ENCODE peak calls at places on chromosomes 4 and X, in six cellular contexts. X is GM23338, L is left ventricle myocardium inferior, A is SK-N-SH, J is right lobe of liver, I is colonic mucosa. O is an unnamed sample.

GRCh38 chrX:39605866-39606265 is 491.9 kb downstream of the BCOR start:
- DNase-seq in X (no peak), L (no peak), A (no peak), J (no peak), I (no peak), O (no peak)

GRCh38 chr4:183908284-183908683 is 3.2 kb downstream of the STOX2 start:
- DNase-seq in X (no peak), L (no peak), A (no peak), J (no peak), I (no peak), O (no peak)

GRCh38 chr4:151324449-151325319 is 721 bp downstream of the SH3D19 start:
- DNase-seq in X (peak; percentile 73), L (peak; percentile 29), A (peak; percentile 64), J (peak; percentile 94), I (peak; percentile 82), O (peak; percentile 17)

GRCh38 chr4:53183754-53184153 is 182.1 kb downstream of the SCFD2 start:
- DNase-seq in X (no peak), L (no peak), A (no peak), J (no peak), I (no peak), O (no peak)

GRCh38 chrX:97446298-97446882 is 562.7 kb downstream of the RPA4 start:
- DNase-seq in X (peak; percentile 20), L (no peak), A (peak; percentile 4), J (no peak), I (no peak), O (no peak)

GRCh38 chr4:75895744-75896314 is 6.4 kb downstream of the PPEF2 start:
- DNase-seq in X (peak; percentile 74), L (no peak), A (peak; percentile 50), J (no peak), I (peak; percentile 27), O (no peak)

GRCh38 chr4:531721-532565 is 32.9 kb downstream of the PIGG start:
- DNase-seq in X (no peak), L (no peak), A (no peak), J (no peak), I (no peak), O (no peak)

GRCh38 chr4:23889814-23890269 is at the start of gene PPARGC1A:
- DNase-seq in X (peak; percentile 27), L (peak; percentile 47), A (peak; percentile 11), J (peak; percentile 86), I (peak; percentile 87), O (no peak)

GRCh38 chr4:158255727-158256324 is 45.5 kb downstream of the TMEM144 start:
- DNase-seq in X (peak; percentile 64), L (no peak), A (peak; percentile 34), J (no peak), I (no peak), O (no peak)

GRCh38 chrX:14832151-14832550 is 40.7 kb downstream of the FANCB start:
- DNase-seq in X (no peak), L (no peak), A (no peak), J (no peak), I (no peak), O (no peak)

GRCh38 chrX:136200466-136200865 is 50.7 kb downstream of the MAP7D3 start:
- DNase-seq in X (peak; percentile 51), L (no peak), A (no peak), J (no peak), I (no peak), O (no peak)

GRCh38 chr4:102518703-102519131 is 17.6 kb downstream of the NFKB1 start:
- DNase-seq in X (no peak), L (no peak), A (no peak), J (no peak), I (no peak), O (no peak)

GRCh38 chrX:129876734-129877395 is 29.1 kb upstream of the UTP14A start:
- DNase-seq in X (no peak), L (no peak), A (no peak), J (no peak), I (no peak), O (no peak)

GRCh38 chr4:19993222-19993621 is 258.5 kb upstream of the SLIT2 start:
- DNase-seq in X (no peak), L (no peak), A (no peak), J (no peak), I (no peak), O (no peak)

GRCh38 chr4:128228778-128229457 is 58.7 kb downstream of the PGRMC2 start:
- DNase-seq in X (no peak), L (no peak), A (peak; percentile 11), J (no peak), I (no peak), O (no peak)

GRCh38 chrX:31228909-31229308 is 157.1 kb upstream of the FTHL17 start:
- DNase-seq in X (no peak), L (no peak), A (no peak), J (no peak), I (no peak), O (no peak)

GRCh38 chrX:38982370-38982769 is 181.1 kb downstream of the MID1IP1 start:
- DNase-seq in X (no peak), L (no peak), A (no peak), J (no peak), I (no peak), O (no peak)

GRCh38 chr4:40990899-40991265 is 223.5 kb downstream of the APBB2 start:
- DNase-seq in X (no peak), L (no peak), A (no peak), J (no peak), I (no peak), O (no peak)

GRCh38 chr4:178917756-178918155 is 1475.5 kb upstream of the AGA start:
- DNase-seq in X (peak; percentile 73), L (no peak), A (no peak), J (no peak), I (no peak), O (no peak)

GRCh38 chr4:3486556-3487270 is 23.6 kb downstream of the DOK7 start:
- DNase-seq in X (no peak), L (no peak), A (peak; percentile 64), J (no peak), I (no peak), O (no peak)

GRCh38 chr4:137997496-137997895 is 244.7 kb downstream of the SLC7A11 start:
- DNase-seq in X (no peak), L (no peak), A (no peak), J (no peak), I (no peak), O (no peak)

GRCh38 chrX:15150578-15150977 is 119.3 kb downstream of the ASB9 start:
- DNase-seq in X (no peak), L (no peak), A (no peak), J (no peak), I (no peak), O (no peak)

GRCh38 chr4:77010841-77011354 is 61.3 kb downstream of the SEPTIN11 start:
- DNase-seq in X (no peak), L (no peak), A (no peak), J (no peak), I (no peak), O (no peak)

GRCh38 chr4:98653006-98653405 is 5.4 kb downstream of the TSPAN5 start:
- DNase-seq in X (no peak), L (no peak), A (no peak), J (no peak), I (no peak), O (no peak)
- H3K27ac ChIP-seq in X (no peak overlapping the region), L (no peak overlapping the region), A (peak overlapping the region; percentile 73), J (no peak overlapping the region), I (no peak overlapping the region), O (peak overlapping the region; percentile 50)

GRCh38 chrX:53087378-53087777 is 5.2 kb downstream of the TSPYL2 start:
- DNase-seq in X (no peak), L (no peak), A (no peak), J (no peak), I (no peak), O (no peak)
- H3K4me3 ChIP-seq in X (no peak overlapping the region), L (no peak overlapping the region), A (no peak overlapping the region), J (no peak overlapping the region), I (no peak overlapping the region), O (peak overlapping the region; percentile 83)

DNA sequence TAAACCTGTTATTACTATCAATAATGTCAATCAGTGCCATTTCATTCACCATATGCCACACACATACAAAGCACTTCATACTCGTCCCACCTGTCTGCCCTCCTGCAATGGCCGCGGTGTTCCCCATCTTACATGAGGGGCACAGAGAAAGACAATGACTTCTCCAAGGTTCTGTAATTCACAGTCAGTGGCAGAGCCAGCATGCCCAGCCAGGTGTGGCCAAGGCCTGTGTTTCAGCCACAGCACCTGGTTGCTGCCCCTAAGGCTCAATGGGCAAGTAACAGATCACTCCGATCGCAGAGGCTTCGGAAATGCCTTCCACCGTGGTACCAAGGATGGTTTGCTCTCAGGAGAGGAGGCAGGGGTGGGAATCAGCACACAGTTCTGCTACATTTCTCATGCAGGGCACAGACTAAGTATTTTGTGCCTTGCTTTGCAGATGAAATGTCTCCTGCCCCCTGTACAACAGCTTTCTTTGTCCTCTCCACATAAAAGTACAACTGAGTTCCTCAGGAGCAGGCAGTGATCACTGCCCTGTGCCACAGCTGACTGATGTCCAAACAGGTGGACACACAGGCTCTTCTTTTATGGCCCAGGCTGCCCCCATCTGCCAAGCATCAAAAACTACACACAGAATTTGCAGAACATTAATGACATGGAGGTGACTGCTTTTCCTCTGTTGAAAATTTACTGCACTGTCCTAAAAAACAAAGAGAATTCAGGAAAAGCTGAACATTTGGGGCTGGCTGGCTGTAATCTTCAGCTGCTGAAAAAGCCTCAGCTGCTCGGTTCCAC is 10.8 kb downstream of the AFAP1 start:
- DNase-seq in X (no peak), L (no peak), A (peak; percentile 66), J (no peak), I (no peak), O (no peak)
- TF ChIP-seq CTCF in X (peak; percentile 9), L (peak; percentile 16), A (peak; percentile 50), J (no peak), I (no peak), O (peak; percentile 5)

GRCh38 chr4:5609265-5610007 is 98.9 kb downstream of the EVC2 start:
- DNase-seq in X (no peak), L (no peak), A (no peak), J (no peak), I (no peak), O (no peak)
- H3K27ac ChIP-seq in X (no peak overlapping the region), L (no peak overlapping the region), A (no peak overlapping the region), J (no peak overlapping the region), I (no peak overlapping the region), O (no peak overlapping the region)

GRCh38 chrX:140764401-140764919 is 54.9 kb downstream of the LINC00632 start:
- DNase-seq in X (peak; percentile 64), L (no peak), A (peak; percentile 22), J (no peak), I (no peak), O (peak; percentile 52)
- H3K4me3 ChIP-seq in X (peak overlapping the region; percentile 71), L (peak overlapping the region; percentile 59), A (peak overlapping the region; percentile 25), J (no peak overlapping the region), I (peak overlapping the region; percentile 8), O (peak overlapping the region; percentile 64)